ENCODE peak calls at places on chromosomes 4 and X, in ten cellular contexts. O, D, W, V, Y, U, K, A, T and Q are unnamed samples.

GRCh38 chr4:6620296-6620695 is 20.2 kb upstream of the MRFAP1 start:
- DNase-seq in T (no peak), Y (no peak), D (no peak), O (no peak), W (no peak), K (no peak), U (no peak), A (no peak), V (no peak), Q (no peak)

GRCh38 chrX:103716967-103717366 is 6.3 kb downstream of the TMEM31 start:
- DNase-seq in O (no peak), D (no peak), W (no peak), K (no peak), V (no peak), Y (no peak), U (no peak), A (peak), T (no peak), Q (no peak)

GRCh38 chrX:2463973-2464676 is 36.7 kb downstream of the DHRSX start:
- DNase-seq in W (peak), A (no peak), K (no peak), O (no peak), D (no peak), V (no peak), T (no peak), Y (peak), U (no peak), Q (no peak)

GRCh38 chrX:101430457-101431078 is 22.5 kb downstream of the HNRNPH2 start:
- DNase-seq in K (no peak), W (no peak), U (no peak), T (no peak), O (no peak), D (no peak), Y (no peak), A (no peak), V (no peak), Q (no peak)

GRCh38 chr4:7197910-7198309 is 5.6 kb downstream of the SORCS2 start:
- DNase-seq in O (no peak), K (no peak), T (no peak), Y (no peak), V (no peak), D (no peak), W (no peak), A (no peak), U (no peak), Q (no peak)

GRCh38 chr4:40672528-40673522 is 43.2 kb upstream of the RBM47 start:
- DNase-seq in A (peak), U (no peak), Y (peak), V (no peak), D (peak), O (no peak), W (peak), K (peak), T (no peak), Q (no peak)

GRCh38 chr4:98343640-98344039 is 82.5 kb downstream of the RAP1GDS1 start:
- DNase-seq in V (no peak), A (no peak), K (no peak), T (no peak), W (no peak), O (no peak), Y (no peak), U (no peak), D (no peak), Q (no peak)

GRCh38 chrX:129193357-129193756 is 329.9 kb downstream of the SMARCA1 start:
- DNase-seq in T (no peak), A (no peak), O (peak), D (no peak), Y (peak), W (no peak), V (peak), U (no peak), K (no peak), Q (peak)

GRCh38 chr4:3248178-3248480 is 830 bp upstream of the MSANTD1 start:
- DNase-seq in D (no peak), T (no peak), K (no peak), U (no peak), A (no peak), Y (no peak), W (no peak), O (no peak), V (no peak), Q (no peak)

GRCh38 chr4:7193040-7193958 is 961 bp downstream of the SORCS2 start:
- DNase-seq in A (no peak), O (no peak), T (no peak), D (no peak), W (no peak), Y (no peak), U (no peak), K (no peak), V (peak), Q (peak)

GRCh38 chr4:26452565-26453531 is 37.4 kb downstream of the CCKAR start:
- DNase-seq in W (no peak), V (no peak), T (no peak), A (no peak), O (no peak), Y (no peak), K (no peak), U (peak), D (peak), Q (peak)

GRCh38 chr4:52248836-52249235 is 197.7 kb downstream of the SPATA18 start:
- DNase-seq in W (no peak), K (no peak), O (no peak), V (no peak), T (no peak), U (no peak), Y (no peak), A (no peak), D (no peak), Q (no peak)

GRCh38 chrX:149453911-149454820 is 50.9 kb downstream of the IDS start:
- DNase-seq in O (no peak), K (no peak), V (no peak), Y (no peak), W (no peak), D (no peak), U (no peak), A (no peak), T (no peak), Q (no peak)

GRCh38 chr4:107913283-107913899 is 18.0 kb upstream of the CYP2U1 start:
- DNase-seq in Y (no peak), T (no peak), A (peak), W (peak), K (no peak), U (no peak), V (no peak), D (peak), O (no peak), Q (peak)

GRCh38 chrX:12080265-12080664 is 58.0 kb upstream of the FRMPD4 start:
- DNase-seq in U (no peak), D (no peak), Y (no peak), W (peak), O (no peak), T (no peak), K (peak), A (peak), V (no peak), Q (peak)

DNA sequence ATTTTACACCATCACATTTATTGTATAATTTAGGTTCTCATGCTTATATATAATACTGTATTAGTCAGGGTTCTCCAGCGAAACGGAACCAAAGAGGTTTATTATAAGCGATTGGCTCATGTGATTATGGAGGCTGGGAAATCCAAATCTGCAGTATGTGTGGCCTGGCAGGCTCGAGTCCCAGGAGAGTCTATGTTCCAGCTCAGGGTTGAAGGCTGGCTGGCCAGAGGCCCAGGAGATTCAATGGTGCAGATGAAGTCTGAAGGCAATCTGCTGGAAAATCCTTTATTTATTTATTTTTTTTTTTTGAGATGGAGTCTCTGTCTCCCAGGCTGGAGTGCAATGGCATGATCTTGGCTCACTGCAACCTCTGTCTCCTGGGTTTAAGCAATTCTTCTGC is 63.0 kb upstream of the WDFY3 start:
- DNase-seq in V (no peak), O (no peak), U (no peak), T (no peak), Y (no peak), D (no peak), K (no peak), W (no peak), A (no peak), Q (no peak)
- TF ChIP-seq POLR2A in V (no peak), O (no peak), U (no peak), T (no peak), Y (no peak), D (no peak), K (no peak), W (no peak), A (no peak), Q (no peak)

GRCh38 chr4:8225704-8226443 is 26.8 kb downstream of the SH3TC1 start:
- DNase-seq in Y (no peak), U (no peak), A (no peak), O (no peak), K (no peak), V (no peak), T (no peak), D (no peak), W (no peak), Q (no peak)

GRCh38 chr4:8227201-8227770 is 28.2 kb downstream of the SH3TC1 start:
- DNase-seq in K (no peak), O (peak), V (no peak), A (no peak), T (no peak), W (no peak), D (no peak), Y (no peak), U (no peak), Q (no peak)

GRCh38 chr4:8224596-8225289 is 25.7 kb downstream of the SH3TC1 start:
- DNase-seq in U (no peak), T (no peak), W (no peak), V (no peak), O (no peak), D (no peak), K (no peak), A (no peak), Y (no peak), Q (no peak)

GRCh38 chr4:8222609-8223391 is 23.7 kb downstream of the SH3TC1 start:
- DNase-seq in W (no peak), D (no peak), T (no peak), V (no peak), K (no peak), U (no peak), O (no peak), Y (no peak), A (no peak), Q (no peak)

DNA sequence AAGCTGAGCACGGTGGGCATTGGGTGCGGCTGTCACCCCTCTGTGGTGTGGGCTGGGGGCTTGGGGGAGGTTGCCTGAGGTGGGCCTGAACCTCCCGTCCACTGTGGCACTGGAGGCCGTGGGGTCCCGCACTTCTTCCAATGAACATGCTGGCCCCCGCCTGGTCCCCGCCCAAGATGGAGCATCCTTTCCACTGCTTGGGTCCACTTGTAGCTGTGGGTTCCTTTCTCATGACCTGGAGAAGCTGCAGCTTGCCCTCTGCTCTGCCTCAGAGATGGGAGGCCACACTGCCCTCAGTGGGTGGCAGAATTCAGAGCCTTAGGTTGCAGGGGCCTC is 26.2 kb downstream of the SH3TC1 start:
- DNase-seq in Y (no peak), D (no peak), A (no peak), U (no peak), K (no peak), O (no peak), W (no peak), T (no peak), V (no peak), Q (no peak)
- TF ChIP-seq POLR2A in Y (no peak), D (no peak), A (no peak), U (no peak), K (no peak), O (no peak), W (no peak), T (no peak), V (no peak), Q (no peak)

GRCh38 chr4:1167244-1167949 is 5.0 kb downstream of the SPON2 start:
- DNase-seq in K (peak), U (peak), W (peak), V (peak), Y (peak), D (peak), A (peak), O (peak), T (no peak), Q (peak)
- TF ChIP-seq POLR2A in K (no peak), U (no peak), W (no peak), V (no peak), Y (no peak), D (peak), A (no peak), O (no peak), T (peak), Q (no peak)

GRCh38 chrX:119502727-119503483 is 34.7 kb downstream of the SLC25A5 start:
- DNase-seq in T (no peak), K (no peak), U (peak), D (peak), Y (no peak), W (peak), O (no peak), A (peak), V (peak), Q (peak)
- TF ChIP-seq POLR2A in T (no peak), K (no peak), U (no peak), D (no peak), Y (no peak), W (peak), O (no peak), A (no peak), V (no peak), Q (no peak)

DNA sequence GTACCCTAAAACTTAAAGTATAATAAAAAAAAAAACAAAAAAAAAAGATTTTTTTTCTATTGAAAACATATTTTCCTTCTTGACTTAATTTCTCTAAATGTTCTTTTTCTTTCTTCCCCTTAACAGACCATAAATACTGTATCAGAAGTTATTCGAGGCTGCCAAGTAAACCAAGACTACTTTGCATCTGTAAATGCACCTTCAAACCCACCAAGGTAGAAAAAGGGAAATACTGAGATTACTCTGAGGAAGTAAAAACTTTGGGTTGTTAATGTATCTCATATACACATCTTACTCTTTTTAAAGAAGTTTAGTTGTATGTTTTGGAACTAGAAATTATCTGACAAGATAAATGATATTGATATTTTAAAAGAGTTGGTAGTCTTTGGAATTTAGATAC is 65.6 kb downstream of the USO1 start:
- DNase-seq in V (no peak), D (no peak), O (no peak), Y (no peak), A (no peak), T (no peak), K (no peak), W (no peak), U (no peak), Q (no peak)
- TF ChIP-seq POLR2A in V (no peak), D (no peak), O (no peak), Y (no peak), A (no peak), T (no peak), K (no peak), W (no peak), U (no peak), Q (no peak)

DNA sequence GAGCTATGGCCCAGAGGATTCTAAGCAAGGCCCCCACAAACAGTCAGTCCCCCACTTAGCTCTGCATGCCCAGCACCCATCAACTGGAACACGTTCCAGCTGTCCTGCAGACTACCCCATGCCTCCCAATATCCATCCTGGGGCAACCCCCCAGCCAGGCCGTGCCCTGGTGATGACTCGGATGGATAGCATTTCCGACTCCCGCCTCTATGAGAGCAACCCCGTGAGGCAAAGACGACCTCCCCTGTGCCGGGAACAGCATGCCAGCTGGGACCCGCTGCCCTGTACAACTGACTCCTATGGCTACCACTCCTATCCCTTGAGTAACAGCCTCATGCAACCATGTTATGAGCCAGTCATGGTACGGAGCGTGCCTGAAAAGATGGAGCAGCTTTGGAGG is 32.0 kb downstream of the LAS1L start:
- DNase-seq in K (no peak), O (no peak), U (no peak), Y (no peak), V (no peak), A (no peak), W (no peak), T (no peak), D (no peak), Q (no peak)
- TF ChIP-seq POLR2A in K (no peak), O (no peak), U (no peak), Y (no peak), V (no peak), A (no peak), W (no peak), T (no peak), D (no peak), Q (no peak)

DNA sequence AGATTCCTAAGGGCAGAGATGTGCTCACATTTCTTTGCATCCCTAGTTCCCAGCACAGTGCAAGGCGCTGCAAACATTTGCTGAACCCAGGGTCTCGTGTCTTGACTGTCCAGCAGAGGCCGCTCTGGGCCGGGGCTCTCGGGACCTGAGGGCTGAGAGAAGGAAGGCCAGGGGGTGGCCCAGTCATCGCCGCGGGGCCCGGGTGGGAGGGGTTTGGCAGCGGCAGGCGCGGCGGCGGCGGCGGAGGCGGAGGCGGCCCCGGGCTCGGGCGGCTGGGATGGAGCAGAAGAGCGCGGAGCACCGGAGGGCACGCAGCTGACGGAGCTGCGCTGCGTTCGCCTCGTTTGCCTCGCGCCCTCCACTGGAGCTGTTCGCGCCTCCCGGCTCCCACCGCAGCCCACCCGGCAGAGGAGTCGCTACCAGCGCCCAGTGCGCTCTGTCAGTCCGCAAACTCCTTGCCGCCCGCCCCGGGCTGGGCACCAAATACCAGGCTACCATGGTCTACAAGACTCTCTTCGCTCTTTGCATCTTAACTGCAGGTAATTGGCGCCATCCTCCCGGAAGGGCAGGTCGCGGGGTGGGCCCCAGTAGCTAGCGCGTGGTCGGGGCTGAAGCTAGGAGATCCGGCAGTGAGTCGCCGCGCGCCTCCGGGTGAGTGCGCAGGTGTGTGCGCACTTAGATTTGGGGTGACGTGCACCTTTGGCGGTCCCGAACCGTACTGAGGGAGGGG is at the start of gene PARM1:
- DNase-seq in O (peak), D (peak), W (peak), U (peak), K (peak), T (peak), Y (peak), V (peak), A (peak), Q (peak)
- TF ChIP-seq POLR2A in O (peak), D (peak), W (peak), U (no peak), K (no peak), T (peak), Y (no peak), V (no peak), A (no peak), Q (peak)

GRCh38 chr4:83113429-83113786 is 1.1 kb downstream of the PLAC8 start:
- DNase-seq in Y (no peak), O (no peak), A (no peak), K (no peak), D (no peak), U (no peak), W (no peak), T (no peak), V (no peak), Q (no peak)

GRCh38 chr4:83110970-83111369 is 3.6 kb downstream of the PLAC8 start:
- DNase-seq in K (no peak), V (no peak), U (no peak), A (no peak), D (no peak), W (no peak), T (no peak), Y (no peak), O (no peak), Q (no peak)

GRCh38 chr4:83110222-83110945 is 4.1 kb downstream of the PLAC8 start:
- DNase-seq in T (peak), V (peak), U (peak), D (peak), K (peak), O (peak), A (peak), Y (peak), W (peak), Q (peak)

GRCh38 chr4:83112678-83113428 is 1.7 kb downstream of the PLAC8 start:
- DNase-seq in Y (no peak), V (no peak), W (no peak), D (no peak), U (no peak), T (no peak), A (no peak), K (no peak), O (no peak), Q (no peak)

DNA sequence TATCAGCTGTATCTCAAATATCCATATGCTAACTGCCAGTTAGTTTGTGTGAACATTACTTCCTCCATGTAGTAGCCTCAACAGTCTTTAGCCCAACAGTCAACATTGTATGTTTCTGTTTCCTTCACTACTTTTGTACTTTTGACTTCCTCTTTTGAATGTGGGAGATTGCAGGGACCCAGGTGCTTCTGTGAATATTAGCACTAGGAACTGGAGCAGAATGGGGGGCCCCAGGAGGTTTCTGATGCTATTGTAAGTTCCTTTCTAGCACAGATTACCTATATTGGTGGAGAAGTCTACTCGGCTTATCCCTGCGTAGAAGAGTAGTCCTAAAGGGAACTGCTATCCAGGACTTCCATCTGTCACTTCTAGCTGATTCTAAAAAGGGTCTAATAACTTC is 2.3 kb downstream of the PLAC8 start:
- DNase-seq in Y (no peak), D (no peak), V (no peak), W (no peak), T (no peak), K (no peak), O (no peak), U (no peak), A (no peak), Q (no peak)
- TF ChIP-seq POLR2A in Y (no peak), D (no peak), V (no peak), W (no peak), T (no peak), K (no peak), O (no peak), U (no peak), A (no peak), Q (no peak)

GRCh38 chrX:10047133-10047532 is 80.0 kb downstream of the CLDN34 start:
- DNase-seq in W (no peak), Y (no peak), T (no peak), U (no peak), K (no peak), V (no peak), O (no peak), D (no peak), A (no peak), Q (no peak)
- TF ChIP-seq POLR2A in W (no peak), Y (no peak), T (no peak), U (no peak), K (no peak), V (no peak), O (no peak), D (no peak), A (no peak), Q (no peak)